ENCODE peak calls at places on chromosomes 5 and 9, in six cellular contexts. One of them, this sample, is unnamed.

GRCh38 chr5:149403923-149404745 is 25.0 kb upstream of the IL17B start:
- DNase-seq in heart left ventricle: no peak
- DNase-seq in IMR-90: peak
- DNase-seq in heart right ventricle: no peak
- DNase-seq in osteoblast: peak
- DNase-seq in uterus: no peak
- DNase-seq in this sample: no peak

GRCh38 chr9:14303526-14303925 is 10.4 kb downstream of the NFIB start:
- DNase-seq in heart left ventricle: no peak
- DNase-seq in IMR-90: no peak
- DNase-seq in heart right ventricle: no peak
- DNase-seq in osteoblast: no peak
- DNase-seq in uterus: no peak
- DNase-seq in this sample: no peak

GRCh38 chr5:20833081-20833627 is 845.2 kb upstream of the CDH18 start:
- DNase-seq in heart left ventricle: no peak
- DNase-seq in IMR-90: no peak
- DNase-seq in heart right ventricle: no peak
- DNase-seq in osteoblast: no peak
- DNase-seq in uterus: no peak
- DNase-seq in this sample: no peak

GRCh38 chr9:88451160-88451559 is 62.9 kb downstream of the SPIN1 start:
- DNase-seq in heart left ventricle: no peak
- DNase-seq in IMR-90: no peak
- DNase-seq in heart right ventricle: no peak
- DNase-seq in osteoblast: no peak
- DNase-seq in uterus: no peak
- DNase-seq in this sample: no peak

GRCh38 chr5:133579766-133580165 is 32.6 kb downstream of the FSTL4 start:
- DNase-seq in heart left ventricle: no peak
- DNase-seq in IMR-90: no peak
- DNase-seq in heart right ventricle: no peak
- DNase-seq in osteoblast: no peak
- DNase-seq in uterus: no peak
- DNase-seq in this sample: no peak

GRCh38 chr5:106312360-106312759 is 1358.4 kb downstream of the EFNA5 start:
- DNase-seq in heart left ventricle: no peak
- DNase-seq in IMR-90: peak
- DNase-seq in heart right ventricle: no peak
- DNase-seq in osteoblast: peak
- DNase-seq in uterus: no peak
- DNase-seq in this sample: peak

GRCh38 chr5:80960531-80961375 is 590 bp downstream of the RASGRF2 start:
- DNase-seq in heart left ventricle: peak
- DNase-seq in IMR-90: peak
- DNase-seq in heart right ventricle: peak
- DNase-seq in osteoblast: peak
- DNase-seq in uterus: peak
- DNase-seq in this sample: no peak

GRCh38 chr9:115167175-115167574 is 49.2 kb upstream of the TNC start:
- DNase-seq in heart left ventricle: no peak
- DNase-seq in IMR-90: peak
- DNase-seq in heart right ventricle: no peak
- DNase-seq in osteoblast: peak
- DNase-seq in uterus: no peak
- DNase-seq in this sample: peak

GRCh38 chr5:43425965-43426364 is 13.8 kb upstream of the CCL28 start:
- DNase-seq in heart left ventricle: no peak
- DNase-seq in IMR-90: peak
- DNase-seq in heart right ventricle: no peak
- DNase-seq in osteoblast: peak
- DNase-seq in uterus: no peak
- DNase-seq in this sample: peak

GRCh38 chr5:10310073-10310779 is 2.5 kb upstream of the CMBL start:
- DNase-seq in heart left ventricle: no peak
- DNase-seq in IMR-90: peak
- DNase-seq in heart right ventricle: no peak
- DNase-seq in osteoblast: peak
- DNase-seq in uterus: no peak
- DNase-seq in this sample: peak

GRCh38 chr9:126805546-126806262 is 864 bp downstream of the ZBTB43 start:
- DNase-seq in heart left ventricle: peak
- DNase-seq in IMR-90: peak
- DNase-seq in heart right ventricle: peak
- DNase-seq in osteoblast: peak
- DNase-seq in uterus: no peak
- DNase-seq in this sample: peak

GRCh38 chr5:43616535-43616934 is 13.6 kb downstream of the NNT start:
- DNase-seq in heart left ventricle: no peak
- DNase-seq in IMR-90: peak
- DNase-seq in heart right ventricle: no peak
- DNase-seq in osteoblast: no peak
- DNase-seq in uterus: no peak
- DNase-seq in this sample: peak

DNA sequence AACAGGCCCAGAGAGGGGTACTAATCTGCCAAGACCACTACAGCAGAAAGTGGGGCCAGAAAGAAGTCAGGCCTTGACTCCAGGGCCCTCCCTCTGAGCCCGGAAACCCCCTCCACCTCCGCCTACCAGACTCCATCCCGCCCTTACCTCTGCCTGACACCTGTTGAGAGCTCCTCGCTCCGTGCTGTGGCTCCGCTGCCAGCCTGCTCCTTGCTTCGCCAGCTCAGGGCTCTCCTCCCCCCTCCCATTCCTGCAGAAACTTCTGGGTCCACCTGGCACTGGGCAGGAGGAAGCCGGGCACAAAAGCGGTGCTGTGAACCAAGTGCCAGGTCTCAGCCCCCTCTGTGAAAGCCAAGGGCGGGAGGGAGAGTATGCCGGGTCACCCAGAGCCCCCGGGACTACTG is 6.4 kb upstream of the ST6GALNAC6 start:
- DNase-seq in heart left ventricle: peak
- DNase-seq in IMR-90: no peak
- DNase-seq in heart right ventricle: no peak
- DNase-seq in osteoblast: peak
- DNase-seq in uterus: no peak
- DNase-seq in this sample: no peak
- H3K4me3 ChIP-seq in heart left ventricle: no peak
- H3K4me3 ChIP-seq in IMR-90: no peak
- H3K4me3 ChIP-seq in heart right ventricle: peak
- H3K4me3 ChIP-seq in osteoblast: no peak
- H3K4me3 ChIP-seq in uterus: no peak
- H3K4me3 ChIP-seq in this sample: no peak

GRCh38 chr5:67375606-67376005 is 179.0 kb upstream of the CD180 start:
- DNase-seq in heart left ventricle: no peak
- DNase-seq in IMR-90: no peak
- DNase-seq in heart right ventricle: no peak
- DNase-seq in osteoblast: no peak
- DNase-seq in uterus: no peak
- DNase-seq in this sample: no peak
- TF ChIP-seq CTCF in heart left ventricle: no peak
- TF ChIP-seq CTCF in IMR-90: no peak
- TF ChIP-seq CTCF in heart right ventricle: no peak
- TF ChIP-seq CTCF in osteoblast: peak
- TF ChIP-seq CTCF in uterus: no peak
- TF ChIP-seq CTCF in this sample: peak

GRCh38 chr5:141422742-141423291 is 2.0 kb downstream of the PCDHGA11 start:
- DNase-seq in heart left ventricle: no peak
- DNase-seq in IMR-90: no peak
- DNase-seq in heart right ventricle: no peak
- DNase-seq in osteoblast: no peak
- DNase-seq in uterus: no peak
- DNase-seq in this sample: no peak

GRCh38 chr5:141421489-141421855 is 621 bp downstream of the PCDHGA11 start:
- DNase-seq in heart left ventricle: no peak
- DNase-seq in IMR-90: no peak
- DNase-seq in heart right ventricle: no peak
- DNase-seq in osteoblast: no peak
- DNase-seq in uterus: no peak
- DNase-seq in this sample: peak

GRCh38 chr5:141419074-141419880 is 1.6 kb upstream of the PCDHGA11 start:
- DNase-seq in heart left ventricle: no peak
- DNase-seq in IMR-90: no peak
- DNase-seq in heart right ventricle: no peak
- DNase-seq in osteoblast: no peak
- DNase-seq in uterus: no peak
- DNase-seq in this sample: no peak

GRCh38 chr5:141420855-141421488 is at the start of gene PCDHGA11:
- DNase-seq in heart left ventricle: peak
- DNase-seq in IMR-90: peak
- DNase-seq in heart right ventricle: no peak
- DNase-seq in osteoblast: peak
- DNase-seq in uterus: no peak
- DNase-seq in this sample: peak
- H3K4me3 ChIP-seq in heart left ventricle: peak
- H3K4me3 ChIP-seq in IMR-90: peak
- H3K4me3 ChIP-seq in heart right ventricle: peak
- H3K4me3 ChIP-seq in osteoblast: peak
- H3K4me3 ChIP-seq in uterus: no peak
- H3K4me3 ChIP-seq in this sample: peak

GRCh38 chr5:128097781-128098180 is 14.2 kb downstream of the SLC12A2 start:
- DNase-seq in heart left ventricle: no peak
- DNase-seq in IMR-90: no peak
- DNase-seq in heart right ventricle: no peak
- DNase-seq in osteoblast: no peak
- DNase-seq in uterus: no peak
- DNase-seq in this sample: no peak
- TF ChIP-seq CTCF in heart left ventricle: no peak
- TF ChIP-seq CTCF in IMR-90: no peak
- TF ChIP-seq CTCF in heart right ventricle: no peak
- TF ChIP-seq CTCF in osteoblast: no peak
- TF ChIP-seq CTCF in uterus: no peak
- TF ChIP-seq CTCF in this sample: no peak

GRCh38 chr5:54360925-54361662 is 50.7 kb upstream of the ARL15 start:
- DNase-seq in heart left ventricle: no peak
- DNase-seq in IMR-90: peak
- DNase-seq in heart right ventricle: no peak
- DNase-seq in osteoblast: no peak
- DNase-seq in uterus: no peak
- DNase-seq in this sample: no peak
- H3K4me3 ChIP-seq in heart left ventricle: no peak
- H3K4me3 ChIP-seq in IMR-90: no peak
- H3K4me3 ChIP-seq in heart right ventricle: no peak
- H3K4me3 ChIP-seq in osteoblast: no peak
- H3K4me3 ChIP-seq in uterus: no peak
- H3K4me3 ChIP-seq in this sample: no peak

GRCh38 chr9:84294551-84294950 is 46.0 kb downstream of the SLC28A3 start:
- DNase-seq in heart left ventricle: no peak
- DNase-seq in IMR-90: no peak
- DNase-seq in heart right ventricle: no peak
- DNase-seq in osteoblast: no peak
- DNase-seq in uterus: no peak
- DNase-seq in this sample: no peak
- TF ChIP-seq CTCF in heart left ventricle: no peak
- TF ChIP-seq CTCF in IMR-90: peak
- TF ChIP-seq CTCF in heart right ventricle: no peak
- TF ChIP-seq CTCF in osteoblast: no peak
- TF ChIP-seq CTCF in uterus: no peak
- TF ChIP-seq CTCF in this sample: peak

GRCh38 chr9:124010303-124010664 is 1.3 kb upstream of the LHX2 start:
- DNase-seq in heart left ventricle: no peak
- DNase-seq in IMR-90: no peak
- DNase-seq in heart right ventricle: no peak
- DNase-seq in osteoblast: peak
- DNase-seq in uterus: no peak
- DNase-seq in this sample: no peak

GRCh38 chr9:124010665-124011321 is 775 bp upstream of the LHX2 start:
- DNase-seq in heart left ventricle: no peak
- DNase-seq in IMR-90: no peak
- DNase-seq in heart right ventricle: no peak
- DNase-seq in osteoblast: peak
- DNase-seq in uterus: no peak
- DNase-seq in this sample: no peak

GRCh38 chr9:124008855-124009834 is 2.4 kb upstream of the LHX2 start:
- DNase-seq in heart left ventricle: no peak
- DNase-seq in IMR-90: no peak
- DNase-seq in heart right ventricle: no peak
- DNase-seq in osteoblast: peak
- DNase-seq in uterus: no peak
- DNase-seq in this sample: no peak

GRCh38 chr9:124008307-124008854 is 3.2 kb upstream of the LHX2 start:
- DNase-seq in heart left ventricle: no peak
- DNase-seq in IMR-90: no peak
- DNase-seq in heart right ventricle: no peak
- DNase-seq in osteoblast: peak
- DNase-seq in uterus: no peak
- DNase-seq in this sample: peak

DNA sequence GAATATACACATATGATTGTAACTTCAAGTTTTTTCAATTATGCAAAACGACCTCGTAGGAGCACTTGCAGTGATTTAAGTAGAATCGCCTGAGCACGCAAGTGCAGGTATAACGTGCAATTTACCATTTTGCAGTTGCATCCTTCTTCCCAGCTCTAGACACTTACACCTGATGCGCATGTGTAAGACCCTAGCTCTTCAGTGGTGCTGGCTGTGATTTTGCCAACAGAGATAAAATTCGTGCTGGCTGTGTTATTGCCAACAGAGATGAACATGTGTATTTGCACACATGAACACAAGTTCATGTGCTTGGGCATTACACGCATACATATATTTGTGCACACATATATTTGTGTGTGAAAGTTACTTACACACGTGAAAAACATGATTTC is 1.7 kb upstream of the LHX2 start:
- DNase-seq in heart left ventricle: no peak
- DNase-seq in IMR-90: no peak
- DNase-seq in heart right ventricle: no peak
- DNase-seq in osteoblast: peak
- DNase-seq in uterus: no peak
- DNase-seq in this sample: no peak
- H3K4me3 ChIP-seq in heart left ventricle: no peak
- H3K4me3 ChIP-seq in IMR-90: no peak
- H3K4me3 ChIP-seq in heart right ventricle: no peak
- H3K4me3 ChIP-seq in osteoblast: no peak
- H3K4me3 ChIP-seq in uterus: no peak
- H3K4me3 ChIP-seq in this sample: no peak

DNA sequence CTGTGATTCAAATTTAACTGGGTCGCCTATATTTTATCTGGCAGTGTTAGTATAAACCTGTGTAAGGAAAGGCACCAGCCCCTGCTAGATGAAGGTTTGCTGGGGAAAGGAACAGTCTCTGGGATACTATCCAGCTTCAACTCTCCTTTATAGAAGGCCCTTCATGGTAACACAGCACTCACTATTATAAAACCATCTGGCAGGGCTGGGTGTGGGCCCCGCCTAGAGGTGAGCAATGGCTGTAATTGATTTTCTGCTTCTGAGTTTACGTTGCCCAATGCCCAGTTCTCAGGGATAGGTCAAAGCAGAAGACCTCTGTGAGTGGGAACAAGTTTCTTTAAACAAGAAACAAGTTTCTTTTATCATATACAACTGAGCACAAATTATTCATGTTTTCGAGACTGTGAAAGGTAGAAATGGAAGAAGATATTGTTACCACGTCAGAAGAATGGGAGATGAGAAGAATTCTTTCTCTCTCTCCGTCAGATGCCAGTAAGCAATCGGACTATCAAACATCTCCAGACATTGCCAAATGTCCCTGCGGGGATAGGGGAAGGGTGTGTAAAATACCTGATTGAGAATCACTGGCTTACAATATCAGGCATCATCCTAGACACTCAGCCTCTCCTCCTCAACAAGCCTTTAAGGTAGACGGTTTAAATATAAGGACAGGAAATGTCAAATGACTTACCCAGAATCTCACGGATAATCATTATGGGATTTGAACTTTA is 205.8 kb downstream of the PDZD2 start:
- DNase-seq in heart left ventricle: no peak
- DNase-seq in IMR-90: no peak
- DNase-seq in heart right ventricle: no peak
- DNase-seq in osteoblast: no peak
- DNase-seq in uterus: no peak
- DNase-seq in this sample: no peak
- TF ChIP-seq CTCF in heart left ventricle: no peak
- TF ChIP-seq CTCF in IMR-90: no peak
- TF ChIP-seq CTCF in heart right ventricle: no peak
- TF ChIP-seq CTCF in osteoblast: no peak
- TF ChIP-seq CTCF in uterus: no peak
- TF ChIP-seq CTCF in this sample: no peak